ENCODE peak calls at places on chromosomes 3 and 15, in eight cellular contexts. Q, C, O, L, K, B, W and H are unnamed samples. For H3K4me1 and H3K27me3, the result is how much of the 10 kb centered on the place peaks cover.

GRCh38 chr3:32856355-32856889 is 38.6 kb downstream of the TRIM71 start:
- DNase-seq in Q (no peak), C (no peak), O (no peak), L (no peak), K (no peak), B (no peak), W (no peak), H (no peak)

GRCh38 chr3:155208183-155208582 is 85.3 kb downstream of the STRIT1 start:
- DNase-seq in Q (no peak), C (no peak), O (no peak), L (no peak), K (no peak), B (no peak), W (no peak), H (no peak)

GRCh38 chr3:179528786-179529185 is 33.9 kb upstream of the ACTL6A start:
- DNase-seq in Q (no peak), C (no peak), O (no peak), L (no peak), K (no peak), B (no peak), W (no peak), H (no peak)

GRCh38 chr3:12946661-12947316 is 105.4 kb upstream of the RPL32 start:
- DNase-seq in Q (no peak), C (no peak), O (no peak), L (no peak), K (no peak), B (no peak), W (no peak), H (no peak)

GRCh38 chr15:92074646-92075045 is 221.1 kb downstream of the SLCO3A1 start:
- DNase-seq in Q (no peak), C (no peak), O (peak), L (peak), K (peak), B (peak), W (peak), H (no peak)

GRCh38 chr3:45171283-45171682 is 25.1 kb upstream of the CDCP1 start:
- DNase-seq in Q (no peak), C (no peak), O (no peak), L (no peak), K (no peak), B (no peak), W (no peak), H (no peak)

GRCh38 chr15:52261498-52262242 is 33.9 kb downstream of the MYO5C start:
- DNase-seq in Q (peak), C (no peak), O (peak), L (peak), K (peak), B (peak), W (peak), H (peak)

GRCh38 chr15:30065025-30065801 is 17.5 kb upstream of the GOLGA8J start:
- DNase-seq in Q (no peak), C (no peak), O (no peak), L (no peak), K (no peak), B (no peak), W (no peak), H (no peak)

GRCh38 chr3:105827959-105828358 is 40.9 kb downstream of the CBLB start:
- DNase-seq in Q (peak), C (no peak), O (peak), L (peak), K (no peak), B (no peak), W (no peak), H (no peak)

GRCh38 chr15:70643783-70644125 is 119.6 kb downstream of the UACA start:
- DNase-seq in Q (no peak), C (no peak), O (peak), L (no peak), K (no peak), B (no peak), W (no peak), H (no peak)

GRCh38 chr15:38481113-38481512 is 27.2 kb downstream of the FAM98B start:
- DNase-seq in Q (no peak), C (no peak), O (no peak), L (no peak), K (no peak), B (no peak), W (no peak), H (no peak)

GRCh38 chr15:67822537-67823370 is 2.6 kb upstream of the SKOR1 start:
- DNase-seq in Q (no peak), C (no peak), O (no peak), L (no peak), K (no peak), B (peak), W (no peak), H (no peak)

GRCh38 chr3:69784854-69785523 is 45.7 kb downstream of the MITF start:
- DNase-seq in Q (peak), C (no peak), O (peak), L (peak), K (peak), B (peak), W (peak), H (no peak)

GRCh38 chr3:108243243-108243642 is 21.0 kb upstream of the IFT57 start:
- DNase-seq in Q (no peak), C (no peak), O (no peak), L (no peak), K (no peak), B (no peak), W (no peak), H (no peak)

GRCh38 chr3:160929595-160929994 is 173.6 kb downstream of the PPM1L start:
- DNase-seq in Q (peak), C (no peak), O (no peak), L (no peak), K (peak), B (peak), W (peak), H (no peak)

GRCh38 chr15:33083232-33084006 is 111.1 kb downstream of the FMN1 start:
- DNase-seq in Q (no peak), C (no peak), O (peak), L (no peak), K (no peak), B (no peak), W (no peak), H (no peak)

GRCh38 chr15:63050737-63051700 is 8.5 kb downstream of the TPM1 start:
- DNase-seq in Q (peak), C (no peak), O (no peak), L (no peak), K (no peak), B (no peak), W (no peak), H (no peak)

GRCh38 chr3:193841581-193841980 is 248.6 kb downstream of the OPA1 start:
- DNase-seq in Q (no peak), C (no peak), O (no peak), L (no peak), K (no peak), B (no peak), W (no peak), H (no peak)

GRCh38 chr15:42100021-42100800 is 5.8 kb upstream of the PLA2G4D start:
- DNase-seq in Q (no peak), C (no peak), O (no peak), L (no peak), K (no peak), B (no peak), W (no peak), H (no peak)

GRCh38 chr3:3631114-3631513 is 168.1 kb upstream of the LRRN1 start:
- DNase-seq in Q (no peak), C (no peak), O (no peak), L (no peak), K (no peak), B (no peak), W (no peak), H (no peak)

GRCh38 chr3:186452517-186452916 is 90.5 kb upstream of the DGKG start:
- DNase-seq in Q (no peak), C (no peak), O (peak), L (no peak), K (no peak), B (no peak), W (no peak), H (no peak)

GRCh38 chr15:70703483-70703882 is 59.9 kb downstream of the UACA start:
- DNase-seq in Q (no peak), C (no peak), O (no peak), L (no peak), K (no peak), B (no peak), W (no peak), H (no peak)

GRCh38 chr3:175094344-175094743 is 235.2 kb downstream of the NAALADL2 start:
- DNase-seq in Q (no peak), C (no peak), O (no peak), L (no peak), K (no peak), B (no peak), W (no peak), H (no peak)
- H3K4me3 ChIP-seq in Q (no peak), C (no peak), O (no peak), L (no peak), K (no peak), B (no peak), W (no peak), H (no peak)

GRCh38 chr3:189040934-189041333 is 130.8 kb upstream of the TPRG1 start:
- DNase-seq in Q (no peak), C (no peak), O (no peak), L (no peak), K (no peak), B (no peak), W (no peak), H (no peak)

GRCh38 chr3:189041482-189042090 is 130.2 kb upstream of the TPRG1 start:
- DNase-seq in Q (peak), C (peak), O (peak), L (no peak), K (no peak), B (peak), W (no peak), H (peak)

GRCh38 chr3:189038773-189039720 is 132.7 kb upstream of the TPRG1 start:
- DNase-seq in Q (no peak), C (no peak), O (no peak), L (no peak), K (no peak), B (no peak), W (no peak), H (no peak)

GRCh38 chr3:189042832-189043231 is 128.9 kb upstream of the TPRG1 start:
- DNase-seq in Q (no peak), C (no peak), O (no peak), L (no peak), K (no peak), B (no peak), W (no peak), H (no peak)
- H3K4me1 ChIP-seq in Q (under half), C (under half), O (under half), L (under half), K (under half), B (under half), W (under half), H (under half)

GRCh38 chr3:38644662-38645053 is 4.8 kb downstream of the SCN5A start:
- DNase-seq in Q (no peak), C (no peak), O (no peak), L (peak), K (peak), B (peak), W (peak), H (no peak)

GRCh38 chr3:38645601-38646000 is 3.9 kb downstream of the SCN5A start:
- DNase-seq in Q (no peak), C (peak), O (no peak), L (peak), K (peak), B (peak), W (peak), H (no peak)

GRCh38 chr3:38646062-38646461 is 3.4 kb downstream of the SCN5A start:
- DNase-seq in Q (no peak), C (no peak), O (no peak), L (no peak), K (no peak), B (no peak), W (no peak), H (no peak)

GRCh38 chr3:38644016-38644661 is 5.3 kb downstream of the SCN5A start:
- DNase-seq in Q (no peak), C (no peak), O (no peak), L (no peak), K (no peak), B (no peak), W (no peak), H (no peak)

DNA sequence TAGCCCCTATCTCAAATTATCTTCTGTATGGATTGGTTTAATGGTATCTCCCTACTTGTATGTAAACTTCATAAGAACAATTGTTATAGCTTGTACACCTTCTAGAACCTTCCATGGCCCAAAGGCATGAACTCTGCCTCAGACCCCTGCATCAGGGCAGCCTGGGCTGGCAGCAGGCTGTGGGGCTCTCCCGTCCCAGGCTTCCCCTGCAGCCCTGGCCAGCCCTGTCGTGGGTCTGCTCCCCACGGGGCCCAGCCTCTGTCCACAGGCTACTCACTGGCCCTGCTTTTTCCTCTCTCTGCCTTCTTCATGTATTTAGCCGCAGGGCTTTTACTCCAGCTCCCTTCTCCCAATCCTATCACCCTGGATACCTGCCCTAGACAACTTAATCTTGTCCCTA is 4.4 kb downstream of the SCN5A start:
- DNase-seq in Q (no peak), C (peak), O (no peak), L (peak), K (no peak), B (no peak), W (no peak), H (no peak)
- H3K27me3 ChIP-seq in Q (under half), C (under half), O (half or more), L (under half), K (half or more), B (under half), W (under half), H (under half)

GRCh38 chr3:9351709-9352126 is 11.1 kb upstream of the THUMPD3 start:
- DNase-seq in Q (no peak), C (no peak), O (peak), L (no peak), K (no peak), B (no peak), W (no peak), H (no peak)

GRCh38 chr3:9349321-9350117 is 13.3 kb upstream of the THUMPD3 start:
- DNase-seq in Q (peak), C (no peak), O (peak), L (no peak), K (no peak), B (no peak), W (no peak), H (no peak)

GRCh38 chr3:9347887-9348286 is 15.0 kb upstream of the THUMPD3 start:
- DNase-seq in Q (no peak), C (no peak), O (no peak), L (no peak), K (no peak), B (no peak), W (no peak), H (no peak)

DNA sequence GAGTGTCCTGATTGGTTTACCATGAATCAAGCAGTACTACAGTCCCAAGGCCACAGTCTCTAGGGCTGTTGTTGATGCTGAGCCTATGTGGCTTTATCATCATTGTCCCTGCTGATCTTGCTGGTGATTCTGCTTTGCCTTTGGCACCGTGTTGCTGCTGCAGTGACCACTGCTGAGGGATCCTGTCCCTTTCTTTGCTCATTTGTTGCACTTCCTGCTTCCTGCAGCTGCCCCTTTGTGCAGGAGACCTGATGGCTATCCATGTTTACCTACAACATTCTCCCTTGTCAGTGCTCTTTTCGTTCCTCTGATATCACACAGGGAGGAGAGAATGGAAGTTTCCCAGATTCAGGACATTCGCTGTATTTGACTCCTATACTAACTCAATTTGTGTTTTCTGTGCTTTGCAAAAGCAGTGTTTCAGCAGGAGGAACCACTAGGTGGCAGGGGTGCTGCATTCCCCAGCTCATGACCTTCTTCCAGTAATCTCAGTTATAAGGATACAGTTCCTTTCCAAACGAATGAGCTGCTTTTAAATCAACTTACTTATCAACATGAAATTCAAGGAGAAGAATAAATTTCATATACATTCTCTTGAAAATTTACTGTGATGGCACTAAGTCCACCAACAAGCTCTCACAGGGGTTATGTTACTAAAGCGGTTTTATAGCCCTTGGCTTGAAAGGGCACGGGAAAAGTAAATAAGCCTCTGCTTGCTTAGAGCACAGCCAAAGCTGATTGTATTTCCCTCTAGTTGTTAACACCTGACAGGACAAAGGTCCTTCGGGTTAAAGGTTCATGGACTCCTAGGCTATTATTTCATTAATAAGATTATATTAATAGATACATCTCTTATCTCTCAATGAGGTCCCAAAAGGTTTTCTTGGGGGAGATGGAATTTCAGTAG is 9.7 kb upstream of the THUMPD3 start:
- DNase-seq in Q (peak), C (peak), O (peak), L (peak), K (peak), B (peak), W (peak), H (peak)
- H3K4me3 ChIP-seq in Q (no peak), C (no peak), O (no peak), L (no peak), K (no peak), B (no peak), W (no peak), H (no peak)

GRCh38 chr3:183541738-183542137 is 13.8 kb downstream of the KLHL6 start:
- DNase-seq in Q (no peak), C (no peak), O (no peak), L (no peak), K (no peak), B (no peak), W (no peak), H (no peak)
- H3K4me1 ChIP-seq in Q (under half), C (under half), O (under half), L (under half), K (under half), B (under half), W (under half), H (under half)

GRCh38 chr3:150114873-150115570 is 144.3 kb upstream of the PFN2 start:
- DNase-seq in Q (no peak), C (no peak), O (no peak), L (no peak), K (no peak), B (no peak), W (no peak), H (no peak)

GRCh38 chr3:150114273-150114672 is 143.6 kb upstream of the PFN2 start:
- DNase-seq in Q (no peak), C (no peak), O (no peak), L (no peak), K (no peak), B (no peak), W (no peak), H (no peak)

GRCh38 chr3:150124142-150124541 is 153.4 kb upstream of the PFN2 start:
- DNase-seq in Q (no peak), C (no peak), O (no peak), L (no peak), K (no peak), B (no peak), W (no peak), H (no peak)

GRCh38 chr3:150117076-150117475 is 146.4 kb upstream of the PFN2 start:
- DNase-seq in Q (no peak), C (no peak), O (no peak), L (no peak), K (no peak), B (no peak), W (no peak), H (no peak)

DNA sequence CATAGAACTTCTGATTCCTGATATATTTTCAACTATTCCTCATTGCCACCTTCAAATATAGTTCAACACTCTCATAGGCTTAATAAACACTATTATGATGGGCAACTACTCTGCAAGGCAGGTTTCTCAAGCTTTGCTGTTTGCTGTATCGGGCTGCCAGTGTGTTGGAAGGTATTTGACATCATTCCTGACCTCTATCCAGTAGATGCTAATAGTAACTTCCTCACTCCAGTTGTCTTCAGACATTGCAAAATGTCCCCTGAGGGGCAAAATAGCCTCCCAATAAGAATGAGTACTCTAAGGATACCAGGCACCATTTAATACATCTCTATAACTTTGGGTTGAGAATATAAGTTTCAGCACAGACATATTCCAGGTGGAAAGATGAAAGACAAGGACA is 147.5 kb upstream of the PFN2 start:
- DNase-seq in Q (no peak), C (no peak), O (no peak), L (no peak), K (no peak), B (no peak), W (no peak), H (no peak)
- H3K27me3 ChIP-seq in Q (under half), C (under half), O (under half), L (under half), K (under half), B (under half), W (under half), H (under half)